ENCODE peak calls at places on chromosomes 12 and 14, in six cellular contexts. U is aorta, X is esophagus squamous epithelium, A is adipocyte, Y is cardiac muscle cell, W is stomach. N is an unnamed sample.

GRCh38 chr12:65609359-65609771 is 214.9 kb upstream of the HMGA2 start:
- DNase-seq in X (no peak), W (no peak), U (no peak), A (peak; percentile 63), Y (no peak), N (peak; percentile 78)

GRCh38 chr12:65511134-65511912 is 232.8 kb downstream of the MSRB3 start:
- DNase-seq in U (peak; percentile 48), A (no peak), W (no peak), X (no peak), Y (no peak), N (no peak)

GRCh38 chr14:47044841-47045240 is 393.3 kb upstream of the RPL10L start:
- DNase-seq in Y (peak; percentile 53), A (no peak), X (no peak), W (peak; percentile 27), U (no peak), N (no peak)

GRCh38 chr14:91335191-91336092 is 82.2 kb downstream of the CCDC88C start:
- DNase-seq in Y (no peak), A (no peak), W (no peak), U (no peak), X (no peak), N (no peak)

GRCh38 chr12:83802011-83802410 is 1110.6 kb downstream of the SLC6A15 start:
- DNase-seq in X (no peak), W (no peak), Y (no peak), A (no peak), U (no peak), N (no peak)

GRCh38 chr14:90871605-90872233 is 55.5 kb upstream of the TTC7B start:
- DNase-seq in W (no peak), Y (no peak), A (peak; percentile 41), U (no peak), X (no peak), N (peak; percentile 58)

GRCh38 chr12:6532927-6533652 is 1.2 kb upstream of the GAPDH start:
- DNase-seq in Y (peak; percentile 80), W (peak; percentile 65), X (no peak), U (peak; percentile 87), A (peak; percentile 90), N (peak; percentile 87)

GRCh38 chr14:32998433-32998832 is 59.8 kb downstream of the NPAS3 start:
- DNase-seq in A (peak; percentile 51), W (no peak), U (no peak), Y (no peak), X (no peak), N (peak; percentile 54)

GRCh38 chr12:71955946-71956345 is 17.3 kb downstream of the TPH2 start:
- DNase-seq in A (peak; percentile 15), Y (no peak), X (no peak), W (no peak), U (no peak), N (peak; percentile 81)

GRCh38 chr12:93043877-93044209 is 114.7 kb upstream of the EEA1 start:
- DNase-seq in U (no peak), X (no peak), W (no peak), Y (no peak), A (no peak), N (no peak)

GRCh38 chr12:6315184-6315583 is 4.7 kb downstream of the PLEKHG6 start:
- DNase-seq in X (no peak), U (no peak), A (no peak), W (no peak), Y (no peak), N (no peak)

GRCh38 chr12:120710805-120711296 is 593 bp downstream of the UNC119B start:
- DNase-seq in A (peak; percentile 35), Y (peak; percentile 58), U (no peak), W (no peak), X (no peak), N (peak; percentile 35)

GRCh38 chr12:68304626-68305025 is 27.5 kb downstream of the MDM1 start:
- DNase-seq in U (no peak), W (no peak), Y (no peak), A (no peak), X (no peak), N (peak; percentile 24)

GRCh38 chr14:50924236-50924635 is 20.0 kb downstream of the PYGL start:
- DNase-seq in X (no peak), W (no peak), U (no peak), Y (no peak), A (no peak), N (no peak)

GRCh38 chr12:68967036-68967435 is 34.1 kb upstream of the CPM start:
- DNase-seq in A (no peak), W (no peak), X (no peak), Y (no peak), U (no peak), N (no peak)

GRCh38 chr14:62301911-62302310 is 539.7 kb downstream of the SNAPC1 start:
- DNase-seq in A (peak; percentile 61), W (no peak), Y (no peak), U (no peak), X (no peak), N (peak; percentile 2)

GRCh38 chr14:94597788-94598187 is 14.4 kb upstream of the SERPINA3 start:
- DNase-seq in A (no peak), Y (no peak), X (no peak), U (no peak), W (no peak), N (no peak)

GRCh38 chr12:13973981-13974380 is 7.4 kb downstream of the GRIN2B start:
- DNase-seq in A (no peak), U (no peak), W (peak; percentile 36), Y (no peak), X (no peak), N (no peak)

GRCh38 chr14:24937300-24937699 is 112.6 kb downstream of the STXBP6 start:
- DNase-seq in A (no peak), X (no peak), W (no peak), U (no peak), Y (no peak), N (no peak)

GRCh38 chr12:26285401-26285800 is 90.0 kb downstream of the SSPN start:
- DNase-seq in U (no peak), Y (no peak), A (no peak), X (no peak), W (no peak), N (no peak)

GRCh38 chr14:56333361-56334279 is 215.4 kb downstream of the PELI2 start:
- DNase-seq in A (peak; percentile 61), Y (no peak), W (no peak), X (no peak), U (no peak), N (peak; percentile 82)

GRCh38 chr12:119544780-119545625 is 48.6 kb upstream of the TMEM233 start:
- DNase-seq in Y (peak; percentile 75), A (peak; percentile 86), W (peak; percentile 63), X (no peak), U (peak; percentile 61), N (peak; percentile 76)

GRCh38 chr12:6520186-6520585 is 14.1 kb upstream of the GAPDH start:
- DNase-seq in W (no peak), X (no peak), A (no peak), U (no peak), Y (no peak), N (no peak)

GRCh38 chr14:20422886-20423285 is 9.6 kb upstream of the TEP1 start:
- DNase-seq in A (no peak), W (no peak), U (no peak), X (no peak), Y (no peak), N (no peak)

GRCh38 chr14:20428010-20428365 is 8.0 kb downstream of the KLHL33 start:
- DNase-seq in X (no peak), U (no peak), A (no peak), Y (no peak), W (no peak), N (no peak)

GRCh38 chr14:20429801-20430669 is 5.9 kb downstream of the KLHL33 start:
- DNase-seq in Y (no peak), U (no peak), W (peak; percentile 87), X (no peak), A (no peak), N (no peak)

GRCh38 chr14:20428802-20429201 is 7.2 kb downstream of the KLHL33 start:
- DNase-seq in X (no peak), U (no peak), W (no peak), A (no peak), Y (no peak), N (no peak)

GRCh38 chr14:20427231-20428009 is 8.5 kb downstream of the KLHL33 start:
- DNase-seq in X (no peak), W (no peak), U (no peak), Y (no peak), A (peak; percentile 24), N (peak; percentile 83)
- H3K4me1 ChIP-seq in X (peaks cover 21% of the 10 kb centered on the region), W (peaks cover 38% of the 10 kb centered on the region), U (no peaks in the 10 kb centered on the region), Y (no peaks in the 10 kb centered on the region), A (no peaks in the 10 kb centered on the region), N (no peaks in the 10 kb centered on the region)

GRCh38 chr14:36807727-36808126 is 146.1 kb downstream of the PAX9 start:
- DNase-seq in U (no peak), A (no peak), X (no peak), Y (no peak), W (no peak), N (no peak)

GRCh38 chr14:36810209-36810608 is 148.5 kb downstream of the PAX9 start:
- DNase-seq in X (no peak), U (no peak), Y (no peak), W (no peak), A (no peak), N (no peak)

GRCh38 chr14:36805116-36805515 is 143.5 kb downstream of the PAX9 start:
- DNase-seq in W (no peak), A (peak; percentile 26), Y (peak; percentile 96), X (no peak), U (no peak), N (peak; percentile 16)
- H3K27me3 ChIP-seq in W (no peaks in the 10 kb centered on the region), A (peaks cover 4% of the 10 kb centered on the region), Y (peaks cover 76% of the 10 kb centered on the region), X (no peaks in the 10 kb centered on the region), U (no peaks in the 10 kb centered on the region), N (peaks cover 8% of the 10 kb centered on the region)

DNA sequence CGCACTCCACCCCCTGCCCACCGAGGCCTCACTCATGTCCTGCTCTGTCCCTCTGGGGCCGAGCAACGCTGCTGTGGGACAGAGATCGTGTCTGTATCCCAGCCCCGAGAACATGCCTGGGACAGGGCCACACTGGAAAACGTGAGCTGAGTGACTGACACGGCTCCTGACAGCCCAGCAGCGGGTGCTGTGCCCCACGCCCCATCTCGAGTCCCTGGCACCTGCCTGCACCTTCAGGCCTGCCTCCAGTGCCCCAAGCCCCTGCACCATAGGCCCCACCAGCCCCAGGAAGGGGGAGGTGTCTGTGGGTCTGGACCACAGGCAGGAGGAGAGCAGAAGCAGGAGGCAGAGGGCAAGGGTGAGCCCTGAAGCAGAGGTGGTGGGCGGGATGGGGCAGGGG is 34.6 kb upstream of the UBC start:
- DNase-seq in W (no peak), U (no peak), X (no peak), Y (no peak), A (no peak), N (no peak)
- H3K4me1 ChIP-seq in W (no peaks in the 10 kb centered on the region), U (no peaks in the 10 kb centered on the region), X (no peaks in the 10 kb centered on the region), Y (no peaks in the 10 kb centered on the region), A (no peaks in the 10 kb centered on the region), N (no peaks in the 10 kb centered on the region)

GRCh38 chr12:113473942-113474341 is 2.3 kb upstream of the LHX5 start:
- DNase-seq in U (no peak), A (no peak), X (no peak), Y (no peak), W (no peak), N (no peak)

GRCh38 chr12:113474635-113475436 is 3.2 kb upstream of the LHX5 start:
- DNase-seq in X (no peak), W (no peak), U (no peak), A (no peak), Y (no peak), N (no peak)

GRCh38 chr12:113472191-113473190 is 820 bp upstream of the LHX5 start:
- DNase-seq in A (no peak), W (no peak), U (no peak), X (no peak), Y (peak; percentile 14), N (no peak)

GRCh38 chr12:113471619-113472171 is at the start of gene LHX5:
- DNase-seq in W (no peak), A (no peak), U (no peak), Y (no peak), X (no peak), N (peak; percentile 47)

GRCh38 chr12:113473400-113473799 is 1.7 kb upstream of the LHX5 start:
- DNase-seq in A (no peak), W (no peak), Y (no peak), X (no peak), U (no peak), N (no peak)
- H3K27me3 ChIP-seq in A (peaks cover 82% of the 10 kb centered on the region), W (peaks cover 47% of the 10 kb centered on the region), Y (peaks cover 100% of the 10 kb centered on the region), X (peaks cover 10% of the 10 kb centered on the region), U (peaks cover 1% of the 10 kb centered on the region), N (peaks cover 93% of the 10 kb centered on the region)

N was measured in GM23248.